ENCODE peak calls at places on chromosomes 16 and 17, in five cellular contexts. X is endothelial cell of umbilical vein, B is A549, P is K562, E is GM12878. W is an unnamed sample.

GRCh38 chr16:26816266-26816665 is 250.5 kb upstream of the C16orf82 start:
- DNase-seq in X (no peak), B (no peak), P (no peak), E (no peak), W (no peak)

GRCh38 chr17:2892305-2892971 is 96.2 kb downstream of the RAP1GAP2 start:
- DNase-seq in X (peak), B (peak), P (no peak), E (no peak), W (peak)

GRCh38 chr16:3824121-3824795 is 56.3 kb downstream of the CREBBP start:
- DNase-seq in X (no peak), B (no peak), P (no peak), E (no peak), W (no peak)

GRCh38 chr16:23254338-23254737 is 47.8 kb upstream of the SCNN1B start:
- DNase-seq in X (no peak), B (no peak), P (no peak), E (no peak), W (no peak)

GRCh38 chr17:65931246-65932149 is 260.4 kb downstream of the CEP112 start:
- DNase-seq in X (no peak), B (no peak), P (no peak), E (no peak), W (no peak)

GRCh38 chr17:40490289-40490853 is 11.1 kb downstream of the TNS4 start:
- DNase-seq in X (no peak), B (peak), P (peak), E (no peak), W (peak)

GRCh38 chr17:57243171-57243622 is 13.1 kb upstream of the MSI2 start:
- DNase-seq in X (peak), B (peak), P (peak), E (peak), W (peak)

GRCh38 chr16:87611456-87611855 is 9.1 kb downstream of the JPH3 start:
- DNase-seq in X (no peak), B (no peak), P (no peak), E (no peak), W (no peak)

DNA sequence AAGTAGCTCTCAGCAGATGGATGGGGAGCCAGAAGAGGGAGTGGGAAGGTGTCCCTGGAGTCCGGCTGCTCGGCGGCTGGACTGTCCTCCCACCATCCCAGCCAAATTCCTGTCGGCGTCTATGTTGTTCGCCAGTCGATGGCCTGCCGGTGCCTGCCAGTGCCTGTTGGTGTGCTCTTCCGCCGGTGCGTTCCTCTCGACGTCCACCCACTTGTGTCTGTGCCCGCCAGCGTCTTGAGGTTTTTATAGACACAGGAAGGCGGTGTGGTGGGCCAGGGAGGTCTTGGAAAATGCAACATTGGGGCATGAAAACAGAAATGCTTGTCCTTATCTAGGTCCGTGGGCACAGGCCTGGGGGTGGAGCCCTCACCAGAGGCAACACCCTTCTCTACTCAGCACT is 167.8 kb downstream of the IRF8 start:
- DNase-seq in X (no peak), B (no peak), P (no peak), E (no peak), W (no peak)
- TF ChIP-seq MYC in X (no peak), B (no peak), P (no peak), E (no peak), W (no peak)

DNA sequence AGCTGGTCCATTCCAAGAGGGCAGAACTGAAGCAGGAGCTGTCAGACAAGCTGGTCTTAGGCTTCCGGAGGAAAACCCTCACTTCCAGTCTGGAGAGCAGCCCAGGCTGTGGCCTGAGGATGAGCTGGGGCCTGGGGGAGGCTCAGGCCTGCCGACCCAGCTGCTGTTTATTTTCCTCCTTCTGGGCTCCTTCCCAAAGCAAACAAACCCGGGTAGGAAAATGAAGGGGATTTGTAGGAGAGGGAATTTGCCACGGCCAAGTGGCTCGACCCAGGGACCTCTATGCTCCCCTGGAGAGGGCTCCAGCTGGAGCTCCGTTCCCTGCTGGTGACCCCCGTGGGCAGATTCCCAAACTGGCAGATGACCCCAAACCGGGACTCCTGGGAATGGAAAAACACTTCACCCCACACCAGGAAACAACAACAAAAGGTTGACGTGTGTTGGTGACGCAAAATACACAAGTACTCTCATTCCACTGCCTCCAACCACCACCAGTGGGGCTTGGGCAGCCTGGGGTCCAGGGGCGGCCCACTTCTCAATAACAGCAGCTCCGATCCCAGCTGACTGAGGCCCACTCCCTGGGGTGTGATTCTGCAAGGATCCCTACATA is 8.8 kb downstream of the JUP start:
- DNase-seq in X (peak), B (peak), P (no peak), E (no peak), W (no peak)
- TF ChIP-seq CTCF in X (peak), B (no peak), P (no peak), E (no peak), W (no peak)

GRCh38 chr17:71202449-71202848 is 918.4 kb upstream of the SOX9 start:
- DNase-seq in X (no peak), B (no peak), P (no peak), E (no peak), W (no peak)

GRCh38 chr17:71213936-71214335 is 906.9 kb upstream of the SOX9 start:
- DNase-seq in X (no peak), B (no peak), P (no peak), E (no peak), W (no peak)

GRCh38 chr17:71203953-71204352 is 916.9 kb upstream of the SOX9 start:
- DNase-seq in X (no peak), B (no peak), P (no peak), E (no peak), W (no peak)

DNA sequence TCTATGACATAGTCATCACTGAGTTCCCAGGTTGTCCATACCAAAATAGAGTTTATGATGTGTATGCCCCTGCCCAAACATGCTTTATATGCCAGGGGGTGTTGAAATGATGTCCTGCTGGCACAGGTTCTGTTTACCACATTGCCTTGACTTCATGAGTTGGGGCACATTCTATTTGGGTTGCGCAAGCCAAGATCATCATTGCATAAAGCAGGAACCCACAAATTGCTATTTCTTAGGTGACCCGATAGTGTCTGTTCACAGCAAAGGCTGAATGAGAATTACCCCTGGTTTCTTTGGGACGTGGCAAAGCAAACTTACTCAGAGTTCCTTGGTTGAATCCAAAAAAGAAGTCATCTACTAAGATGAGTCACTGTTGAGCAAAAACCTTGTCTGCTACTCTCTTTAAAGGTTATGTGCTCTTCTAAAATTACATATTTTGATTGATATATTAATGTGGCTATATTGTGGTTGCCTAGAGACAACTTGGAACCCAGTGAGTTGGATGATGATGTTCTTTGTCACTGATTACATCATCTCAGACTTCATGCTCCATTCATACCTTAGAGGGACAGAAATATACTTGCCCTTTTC is 912.6 kb upstream of the SOX9 start:
- DNase-seq in X (no peak), B (no peak), P (no peak), E (no peak), W (peak)
- TF ChIP-seq MAX in X (no peak), B (no peak), P (no peak), E (no peak), W (no peak)

GRCh38 chr16:72646615-72647014 is 401.3 kb downstream of the ZFHX3 start:
- DNase-seq in X (peak), B (no peak), P (no peak), E (no peak), W (no peak)

GRCh38 chr16:72644911-72645310 is 403.0 kb downstream of the ZFHX3 start:
- DNase-seq in X (no peak), B (no peak), P (no peak), E (no peak), W (no peak)

GRCh38 chr16:72649254-72649944 is 398.5 kb downstream of the ZFHX3 start:
- DNase-seq in X (no peak), B (no peak), P (no peak), E (no peak), W (no peak)

GRCh38 chr16:72645526-72645925 is 402.4 kb downstream of the ZFHX3 start:
- DNase-seq in X (no peak), B (no peak), P (no peak), E (no peak), W (no peak)
- TF ChIP-seq MYC in X (no peak), B (no peak), P (no peak), E (no peak), W (no peak)

GRCh38 chr16:85173077-85173980 is 61.1 kb upstream of the CIBAR2 start:
- DNase-seq in X (peak), B (peak), P (peak), E (no peak), W (no peak)
- TF ChIP-seq CTCF in X (peak), B (no peak), P (peak), E (no peak), W (no peak)

W was measured in NB4.